ENCODE peak calls at places on chromosome 14, in five cellular contexts. J is IMR-90, O is ovary, B is spleen, Z is body of pancreas. M is an unnamed sample. For H3K4me1, the result is how much of the 10 kb centered on the place peaks cover.

GRCh38 chr14:95319312-95320075 is at the start of gene CLMN:
- DNase-seq in J (peak), O (peak), B (peak), Z (peak), M (peak)

GRCh38 chr14:56325251-56325839 is 207.1 kb downstream of the PELI2 start:
- DNase-seq in J (peak), O (no peak), B (no peak), Z (no peak), M (no peak)

GRCh38 chr14:30657606-30658163 is 35.6 kb downstream of the SCFD1 start:
- DNase-seq in J (peak), O (no peak), B (no peak), Z (no peak), M (no peak)

GRCh38 chr14:90405755-90406154 is 8.9 kb downstream of the CALM1 start:
- DNase-seq in J (no peak), O (no peak), B (no peak), Z (no peak), M (no peak)

GRCh38 chr14:68792022-68792829 is 641 bp downstream of the ZFP36L1 start:
- DNase-seq in J (no peak), O (peak), B (peak), Z (peak), M (no peak)

GRCh38 chr14:32761381-32761968 is 177.2 kb upstream of the NPAS3 start:
- DNase-seq in J (no peak), O (no peak), B (no peak), Z (no peak), M (no peak)

GRCh38 chr14:53010193-53010592 is 59.3 kb upstream of the FERMT2 start:
- DNase-seq in J (no peak), O (no peak), B (no peak), Z (no peak), M (no peak)

GRCh38 chr14:69259531-69260245 is at the start of gene GALNT16:
- DNase-seq in J (peak), O (no peak), B (peak), Z (peak), M (peak)

GRCh38 chr14:67722293-67722692 is 20.6 kb downstream of the RDH12 start:
- DNase-seq in J (peak), O (peak), B (no peak), Z (peak), M (peak)

GRCh38 chr14:35929171-35929570 is 103.0 kb downstream of the BRMS1L start:
- DNase-seq in J (no peak), O (no peak), B (no peak), Z (no peak), M (no peak)

GRCh38 chr14:94615254-94615653 is 3.1 kb downstream of the SERPINA3 start:
- DNase-seq in J (no peak), O (no peak), B (peak), Z (no peak), M (no peak)

GRCh38 chr14:20343855-20344205 is 395 bp downstream of the PARP2 start:
- DNase-seq in J (peak), O (no peak), B (no peak), Z (no peak), M (no peak)

GRCh38 chr14:43308411-43308810 is 1198.7 kb downstream of the FSCB start:
- DNase-seq in J (no peak), O (no peak), B (no peak), Z (no peak), M (no peak)

GRCh38 chr14:74913986-74914573 is 9.0 kb downstream of the RPS6KL1 start:
- DNase-seq in J (peak), O (peak), B (no peak), Z (peak), M (peak)

GRCh38 chr14:88804477-88804876 is 11.7 kb upstream of the EML5 start:
- DNase-seq in J (no peak), O (no peak), B (no peak), Z (no peak), M (no peak)

GRCh38 chr14:33285902-33286700 is 347.4 kb downstream of the NPAS3 start:
- DNase-seq in J (no peak), O (no peak), B (no peak), Z (no peak), M (no peak)

GRCh38 chr14:90721619-90722305 is 94.5 kb downstream of the TTC7B start:
- DNase-seq in J (peak), O (no peak), B (no peak), Z (no peak), M (no peak)

GRCh38 chr14:71665157-71665556 is 267.1 kb upstream of the RGS6 start:
- DNase-seq in J (peak), O (no peak), B (no peak), Z (no peak), M (no peak)

GRCh38 chr14:74362361-74362915 is 14.2 kb downstream of the VRTN start:
- DNase-seq in J (peak), O (peak), B (peak), Z (peak), M (peak)

GRCh38 chr14:38185661-38186060 is 22.0 kb upstream of the SSTR1 start:
- DNase-seq in J (no peak), O (no peak), B (no peak), Z (no peak), M (no peak)

GRCh38 chr14:73758392-73759182 is 44.4 kb upstream of the PNMA1 start:
- DNase-seq in J (peak), O (peak), B (peak), Z (peak), M (peak)

GRCh38 chr14:87351007-87351406 is 642.0 kb downstream of the GALC start:
- DNase-seq in J (no peak), O (no peak), B (no peak), Z (no peak), M (no peak)

GRCh38 chr14:82060219-82060618 is 526.6 kb upstream of the SEL1L start:
- DNase-seq in J (no peak), O (no peak), B (no peak), Z (no peak), M (no peak)

GRCh38 chr14:64438181-64438839 is 27.0 kb upstream of the AKAP5 start:
- DNase-seq in J (peak), O (peak), B (no peak), Z (peak), M (no peak)

GRCh38 chr14:102078344-102078743 is 8.5 kb downstream of the HSP90AA1 start:
- DNase-seq in J (no peak), O (no peak), B (peak), Z (no peak), M (no peak)
- TF ChIP-seq POLR2A in J (no peak), O (no peak), B (no peak), Z (no peak), M (no peak)

GRCh38 chr14:59294662-59294992 is 106.2 kb downstream of the DAAM1 start:
- DNase-seq in J (peak), O (no peak), B (no peak), Z (no peak), M (no peak)
- H3K4me1 ChIP-seq in J (under half), O (under half), B (under half), Z (under half), M (under half)

DNA sequence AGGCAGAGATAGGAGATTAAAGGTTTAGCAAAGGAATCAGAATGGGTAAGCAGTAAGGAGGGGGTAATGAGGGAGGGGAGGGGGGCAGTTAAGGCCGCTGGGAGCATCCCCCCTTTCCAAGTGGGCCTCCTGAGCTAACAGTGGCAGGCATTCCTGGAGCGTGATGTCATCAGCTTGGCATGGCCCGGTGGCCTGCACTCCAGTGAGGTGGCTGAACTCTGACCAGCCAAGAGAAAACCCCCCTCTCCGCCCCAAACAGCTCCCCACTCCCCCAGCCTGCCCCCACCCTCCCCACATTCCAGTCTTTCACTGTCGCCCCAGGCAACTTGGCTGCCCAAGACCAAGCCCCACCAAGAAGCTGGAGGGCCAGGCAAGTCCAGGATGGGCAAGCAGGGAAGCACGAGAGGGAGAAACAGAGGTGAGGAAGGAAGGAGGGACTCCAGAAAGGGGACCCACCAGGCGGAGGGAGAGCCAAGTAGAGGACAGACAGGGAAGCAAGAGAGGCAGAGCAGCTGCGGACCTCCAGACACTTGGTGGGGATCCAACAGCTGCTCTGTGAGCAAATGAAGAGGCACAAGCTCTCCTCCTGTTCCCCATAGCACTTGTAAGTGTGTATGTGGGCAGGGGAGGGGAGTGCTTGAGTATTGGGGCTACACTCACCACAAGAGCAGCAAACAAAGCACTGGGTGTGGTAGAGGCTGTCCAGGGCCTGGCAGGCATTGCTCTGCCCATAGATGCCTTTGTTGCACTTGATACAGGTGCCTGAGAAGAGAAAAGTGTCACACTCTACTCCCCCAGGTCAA is 4.5 kb downstream of the AJUBA start:
- DNase-seq in J (peak), O (peak), B (no peak), Z (peak), M (peak)
- H3K27ac ChIP-seq in J (peak), O (peak), B (peak), Z (peak), M (peak)

GRCh38 chr14:99908653-99909250 is 115.5 kb downstream of the EML1 start:
- DNase-seq in J (no peak), O (no peak), B (no peak), Z (no peak), M (no peak)

GRCh38 chr14:99909500-99910064 is 116.4 kb downstream of the EML1 start:
- DNase-seq in J (no peak), O (no peak), B (no peak), Z (no peak), M (no peak)

GRCh38 chr14:99910337-99911268 is 117.4 kb downstream of the EML1 start:
- DNase-seq in J (peak), O (no peak), B (no peak), Z (no peak), M (no peak)

GRCh38 chr14:99905121-99905520 is 111.9 kb downstream of the EML1 start:
- DNase-seq in J (no peak), O (no peak), B (no peak), Z (no peak), M (no peak)

DNA sequence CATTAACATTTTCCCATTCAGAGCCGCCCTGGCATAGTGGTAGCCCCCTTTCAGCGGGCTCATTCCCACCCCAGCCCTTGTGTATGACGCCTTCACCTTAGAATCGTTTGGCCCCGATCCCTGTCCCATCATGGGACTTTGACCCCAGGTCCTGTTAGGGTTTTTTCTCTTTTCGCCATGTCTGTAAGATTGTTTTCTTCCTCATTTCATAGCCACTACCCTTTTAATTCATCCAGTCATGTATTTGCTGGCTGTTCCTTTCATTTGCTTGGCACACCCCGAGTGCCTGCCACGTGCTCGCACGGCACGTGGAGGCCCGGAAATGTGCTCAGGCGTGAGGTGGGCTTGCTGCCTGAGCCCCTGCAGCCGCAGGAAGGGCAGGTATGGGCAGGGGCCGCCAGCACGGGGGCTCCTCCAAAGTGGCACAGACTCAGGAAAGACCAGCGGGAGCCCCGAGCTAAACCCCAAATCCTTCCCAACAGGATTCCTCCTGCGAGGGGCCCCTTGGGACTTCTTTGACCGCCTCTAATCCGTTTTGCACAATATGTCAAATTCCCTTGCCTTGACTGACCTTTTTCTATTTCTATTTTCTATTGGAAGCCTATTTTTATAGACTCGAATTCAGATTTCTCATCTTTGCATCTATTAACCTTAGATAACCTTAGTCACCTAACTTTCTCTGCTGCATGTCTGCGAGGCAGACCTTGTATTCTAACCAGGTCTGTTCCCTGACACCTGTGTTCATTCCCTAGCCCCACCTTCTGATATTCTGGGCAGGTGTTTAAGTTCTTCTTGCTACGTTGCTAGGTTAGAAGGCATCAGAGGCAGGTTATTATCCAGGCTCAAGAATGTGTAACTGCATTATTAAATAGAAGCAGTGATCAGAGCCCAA is 114.8 kb downstream of the EML1 start:
- DNase-seq in J (no peak), O (no peak), B (no peak), Z (peak), M (no peak)
- TF ChIP-seq POLR2A in J (no peak), O (no peak), B (no peak), Z (no peak), M (no peak)

DNA sequence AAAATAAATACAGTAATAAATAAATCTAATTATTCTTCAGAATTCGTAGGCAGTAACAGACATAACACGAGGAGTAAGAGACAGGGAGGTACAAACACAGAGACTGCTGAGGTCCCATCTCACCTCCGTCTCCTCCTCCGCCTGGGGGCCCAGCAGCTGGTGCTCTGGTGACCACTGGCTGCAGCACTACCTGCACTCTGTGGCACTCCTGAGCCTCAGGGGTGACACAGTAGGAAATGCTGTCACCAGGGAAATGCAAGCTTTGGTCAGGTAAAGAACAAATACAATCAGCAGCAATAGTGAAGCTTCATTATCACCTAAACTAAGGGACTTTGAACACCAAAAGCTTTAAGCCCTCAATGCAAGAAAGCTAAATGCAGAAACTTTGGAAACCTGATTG is 19.6 kb downstream of the GSTZ1 start:
- DNase-seq in J (no peak), O (no peak), B (no peak), Z (no peak), M (no peak)
- H3K4me1 ChIP-seq in J (under half), O (under half), B (under half), Z (under half), M (under half)

GRCh38 chr14:61460063-61460462 is 138.7 kb downstream of the PRKCH start:
- DNase-seq in J (no peak), O (no peak), B (no peak), Z (no peak), M (no peak)

GRCh38 chr14:61460853-61461611 is 139.7 kb downstream of the PRKCH start:
- DNase-seq in J (peak), O (no peak), B (no peak), Z (no peak), M (no peak)

GRCh38 chr14:61462566-61463195 is 141.3 kb downstream of the PRKCH start:
- DNase-seq in J (peak), O (no peak), B (no peak), Z (no peak), M (no peak)

GRCh38 chr14:61463664-61464063 is 142.3 kb downstream of the PRKCH start:
- DNase-seq in J (no peak), O (no peak), B (no peak), Z (no peak), M (no peak)

DNA sequence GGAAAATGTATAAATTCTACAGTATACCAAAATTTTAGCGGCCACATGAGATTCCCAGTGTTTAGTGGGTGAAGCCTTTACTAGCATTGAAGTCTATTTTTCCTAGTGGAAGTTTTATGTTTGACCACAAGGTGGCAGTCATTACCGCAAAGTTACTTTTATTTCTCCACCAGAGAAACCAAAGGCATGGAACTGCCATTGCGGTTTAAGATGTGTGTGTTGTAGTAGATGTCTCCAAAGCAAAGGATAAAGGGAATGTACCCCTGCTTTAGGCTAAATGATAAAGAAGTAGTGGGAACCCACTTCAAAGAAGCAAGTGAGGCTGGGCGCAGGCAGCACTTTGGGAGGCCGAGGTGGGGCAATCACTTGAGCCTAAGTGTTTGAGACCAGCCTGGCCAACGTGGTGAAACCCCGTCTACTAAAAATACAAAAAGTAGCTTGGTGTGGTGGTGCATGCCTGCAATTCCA is 140.5 kb downstream of the PRKCH start:
- DNase-seq in J (peak), O (no peak), B (no peak), Z (peak), M (no peak)
- H3K27ac ChIP-seq in J (peak), O (no peak), B (peak), Z (no peak), M (no peak)

DNA sequence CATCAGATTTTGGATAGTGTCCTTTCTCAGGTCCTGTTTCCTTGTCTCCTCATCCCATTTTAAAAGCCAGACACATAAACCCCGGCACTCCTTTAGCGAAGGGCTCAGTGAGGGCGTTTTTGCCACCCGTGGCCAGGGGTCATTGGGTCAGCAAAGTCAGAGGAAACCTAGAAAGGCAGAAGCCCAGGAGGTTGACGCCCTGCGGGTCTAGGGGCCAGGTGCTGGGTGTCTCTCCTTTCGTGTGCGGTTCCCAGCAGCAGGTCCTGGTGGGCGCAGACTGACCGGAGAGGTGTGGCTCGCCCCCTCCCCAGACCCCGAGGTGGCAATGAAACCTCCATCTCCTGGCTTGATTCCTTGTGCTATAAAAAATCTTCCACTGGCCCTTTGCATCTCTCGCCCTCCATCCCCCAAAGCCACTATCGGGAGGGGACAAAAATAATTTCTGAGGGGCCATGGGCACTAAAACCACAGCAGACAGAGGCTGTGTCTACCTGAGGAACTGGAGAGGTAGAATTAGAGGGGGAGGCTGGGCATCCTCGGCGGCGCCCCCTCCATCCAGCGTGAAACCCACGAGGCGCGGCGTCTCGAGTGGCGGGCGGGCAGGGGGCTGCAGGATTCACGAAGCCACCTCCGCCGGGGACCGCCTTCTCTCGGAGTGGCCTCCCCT is 856 bp upstream of the FRMD6 start:
- DNase-seq in J (no peak), O (peak), B (peak), Z (peak), M (peak)
- TF ChIP-seq POLR2A in J (no peak), O (no peak), B (no peak), Z (no peak), M (no peak)

GRCh38 chr14:22774011-22774706 is 7.7 kb downstream of the OXA1L start:
- DNase-seq in J (no peak), O (no peak), B (no peak), Z (no peak), M (no peak)
- H3K4me1 ChIP-seq in J (under half), O (under half), B (under half), Z (under half), M (under half)

DNA sequence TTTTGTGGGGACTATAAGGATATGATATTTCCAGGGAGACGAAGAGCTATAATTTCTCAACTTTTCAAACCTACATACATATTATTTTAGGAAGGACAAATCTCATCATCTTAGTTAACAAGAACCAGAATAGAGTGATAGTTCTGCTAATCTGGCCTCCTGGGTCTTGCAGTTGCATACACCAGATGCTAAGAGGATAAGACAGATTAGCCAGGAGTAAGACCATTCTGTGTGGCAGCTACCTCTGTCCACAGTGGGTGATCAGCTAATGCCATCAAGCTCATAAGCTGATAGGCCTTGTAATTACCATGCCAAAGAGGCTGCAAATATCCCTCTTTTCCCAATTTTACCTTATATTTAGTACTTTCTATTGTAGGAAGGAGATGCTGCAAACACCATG is 776.8 kb downstream of the NRXN3 start:
- DNase-seq in J (no peak), O (no peak), B (no peak), Z (no peak), M (no peak)
- H3K27ac ChIP-seq in J (no peak), O (no peak), B (no peak), Z (no peak), M (no peak)

DNA sequence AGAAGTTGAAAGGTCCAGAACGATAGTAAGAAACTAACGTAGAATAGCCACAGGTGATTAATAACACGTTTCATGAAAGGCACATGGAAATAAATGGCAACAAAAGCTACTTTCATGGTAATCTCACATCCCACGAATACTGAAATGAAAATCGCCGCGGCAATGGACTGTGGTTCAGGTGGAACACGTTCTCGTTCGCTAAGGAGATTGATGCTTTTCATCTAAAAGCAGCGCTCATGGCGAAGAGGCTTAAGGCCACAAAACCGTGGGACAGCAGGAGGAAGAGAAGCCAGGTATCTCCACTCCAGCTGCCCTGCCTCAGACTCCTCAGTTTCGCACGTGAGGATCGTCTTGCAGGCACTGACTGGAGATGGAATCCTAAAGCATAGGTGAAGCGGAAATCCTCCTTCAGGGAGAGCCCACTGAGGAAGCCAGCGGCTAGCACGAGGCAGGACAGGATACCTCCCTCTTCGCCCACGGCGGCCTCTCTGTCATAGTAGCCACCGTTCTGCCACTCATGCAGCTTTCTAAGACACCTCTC is 696 bp upstream of the GPHN start:
- DNase-seq in J (no peak), O (no peak), B (no peak), Z (no peak), M (no peak)
- TF ChIP-seq POLR2A in J (no peak), O (no peak), B (no peak), Z (no peak), M (no peak)

M was measured in transverse colon.